ENCODE peak calls at places on chromosomes 5 and 9, in ten cellular contexts. One of them, this sample, is unnamed.
A peak's percentile ranks its signal among the peaks of the same experiment; 100 is the strongest.

GRCh38 chr5:179367491-179367890 is 22.2 kb upstream of the ADAMTS2 start:
- DNase-seq in Peyer's patch: peak; percentile 35
- DNase-seq in gastrocnemius medialis: no peak
- DNase-seq in PC-3: no peak
- DNase-seq in effector memory CD4-positive, alpha-beta T cell: no peak
- DNase-seq in cardiac muscle cell: no peak
- DNase-seq in Caco-2: no peak
- DNase-seq in spleen: peak; percentile 66
- DNase-seq in heart left ventricle: peak; percentile 29
- DNase-seq in naive thymus-derived CD4-positive, alpha-beta T cell: no peak
- DNase-seq in this sample: no peak

GRCh38 chr5:181173420-181174342 is 26.3 kb downstream of the OR2V2 start:
- DNase-seq in Caco-2: peak; percentile 72
- DNase-seq in heart left ventricle: no peak
- DNase-seq in gastrocnemius medialis: no peak
- DNase-seq in effector memory CD4-positive, alpha-beta T cell: no peak
- DNase-seq in cardiac muscle cell: peak; percentile 35
- DNase-seq in Peyer's patch: no peak
- DNase-seq in naive thymus-derived CD4-positive, alpha-beta T cell: peak; percentile 69
- DNase-seq in spleen: no peak
- DNase-seq in PC-3: peak; percentile 80
- DNase-seq in this sample: no peak

GRCh38 chr5:23977996-23978395 is 470.6 kb downstream of the PRDM9 start:
- DNase-seq in gastrocnemius medialis: no peak
- DNase-seq in naive thymus-derived CD4-positive, alpha-beta T cell: no peak
- DNase-seq in PC-3: peak; percentile 29
- DNase-seq in heart left ventricle: no peak
- DNase-seq in cardiac muscle cell: no peak
- DNase-seq in Peyer's patch: no peak
- DNase-seq in Caco-2: no peak
- DNase-seq in spleen: no peak
- DNase-seq in effector memory CD4-positive, alpha-beta T cell: no peak
- DNase-seq in this sample: peak; percentile 46

GRCh38 chr5:82584631-82585030 is 306.5 kb upstream of the RPS23 start:
- DNase-seq in gastrocnemius medialis: no peak
- DNase-seq in PC-3: no peak
- DNase-seq in naive thymus-derived CD4-positive, alpha-beta T cell: no peak
- DNase-seq in Caco-2: no peak
- DNase-seq in heart left ventricle: no peak
- DNase-seq in spleen: peak; percentile 46
- DNase-seq in Peyer's patch: no peak
- DNase-seq in cardiac muscle cell: no peak
- DNase-seq in effector memory CD4-positive, alpha-beta T cell: no peak
- DNase-seq in this sample: peak; percentile 87

GRCh38 chr5:5351288-5352089 is 71.0 kb upstream of the ICE1 start:
- DNase-seq in naive thymus-derived CD4-positive, alpha-beta T cell: no peak
- DNase-seq in Caco-2: no peak
- DNase-seq in gastrocnemius medialis: no peak
- DNase-seq in PC-3: peak; percentile 89
- DNase-seq in spleen: no peak
- DNase-seq in Peyer's patch: no peak
- DNase-seq in cardiac muscle cell: peak; percentile 47
- DNase-seq in heart left ventricle: no peak
- DNase-seq in effector memory CD4-positive, alpha-beta T cell: no peak
- DNase-seq in this sample: no peak

GRCh38 chr5:127492854-127493738 is 24.3 kb upstream of the PRRC1 start:
- DNase-seq in Caco-2: no peak
- DNase-seq in PC-3: peak; percentile 48
- DNase-seq in Peyer's patch: no peak
- DNase-seq in heart left ventricle: no peak
- DNase-seq in spleen: no peak
- DNase-seq in effector memory CD4-positive, alpha-beta T cell: no peak
- DNase-seq in cardiac muscle cell: peak; percentile 62
- DNase-seq in naive thymus-derived CD4-positive, alpha-beta T cell: peak; percentile 43
- DNase-seq in gastrocnemius medialis: no peak
- DNase-seq in this sample: no peak

GRCh38 chr5:150120062-150120441 is 33.7 kb upstream of the CSF1R start:
- DNase-seq in naive thymus-derived CD4-positive, alpha-beta T cell: no peak
- DNase-seq in heart left ventricle: no peak
- DNase-seq in cardiac muscle cell: no peak
- DNase-seq in Caco-2: peak; percentile 27
- DNase-seq in effector memory CD4-positive, alpha-beta T cell: no peak
- DNase-seq in PC-3: no peak
- DNase-seq in gastrocnemius medialis: no peak
- DNase-seq in Peyer's patch: peak; percentile 37
- DNase-seq in spleen: no peak
- DNase-seq in this sample: no peak

GRCh38 chr9:136634904-136635303 is 27.8 kb upstream of the EGFL7 start:
- DNase-seq in heart left ventricle: no peak
- DNase-seq in spleen: no peak
- DNase-seq in effector memory CD4-positive, alpha-beta T cell: no peak
- DNase-seq in Caco-2: no peak
- DNase-seq in cardiac muscle cell: no peak
- DNase-seq in PC-3: peak; percentile 65
- DNase-seq in gastrocnemius medialis: no peak
- DNase-seq in Peyer's patch: no peak
- DNase-seq in naive thymus-derived CD4-positive, alpha-beta T cell: no peak
- DNase-seq in this sample: no peak

GRCh38 chr5:76451046-76451701 is 48.1 kb downstream of the IQGAP2 start:
- DNase-seq in heart left ventricle: no peak
- DNase-seq in spleen: no peak
- DNase-seq in cardiac muscle cell: no peak
- DNase-seq in effector memory CD4-positive, alpha-beta T cell: no peak
- DNase-seq in Peyer's patch: no peak
- DNase-seq in PC-3: no peak
- DNase-seq in Caco-2: no peak
- DNase-seq in gastrocnemius medialis: no peak
- DNase-seq in naive thymus-derived CD4-positive, alpha-beta T cell: no peak
- DNase-seq in this sample: no peak

GRCh38 chr5:59169101-59169767 is 586.4 kb downstream of the RAB3C start:
- DNase-seq in heart left ventricle: no peak
- DNase-seq in PC-3: no peak
- DNase-seq in Caco-2: no peak
- DNase-seq in gastrocnemius medialis: no peak
- DNase-seq in naive thymus-derived CD4-positive, alpha-beta T cell: no peak
- DNase-seq in effector memory CD4-positive, alpha-beta T cell: no peak
- DNase-seq in Peyer's patch: no peak
- DNase-seq in spleen: no peak
- DNase-seq in cardiac muscle cell: no peak
- DNase-seq in this sample: no peak

GRCh38 chr9:13719981-13720380 is 440.5 kb upstream of the MPDZ start:
- DNase-seq in cardiac muscle cell: peak; percentile 85
- DNase-seq in spleen: no peak
- DNase-seq in Peyer's patch: no peak
- DNase-seq in Caco-2: no peak
- DNase-seq in naive thymus-derived CD4-positive, alpha-beta T cell: no peak
- DNase-seq in PC-3: peak; percentile 48
- DNase-seq in heart left ventricle: no peak
- DNase-seq in gastrocnemius medialis: no peak
- DNase-seq in effector memory CD4-positive, alpha-beta T cell: no peak
- DNase-seq in this sample: no peak

DNA sequence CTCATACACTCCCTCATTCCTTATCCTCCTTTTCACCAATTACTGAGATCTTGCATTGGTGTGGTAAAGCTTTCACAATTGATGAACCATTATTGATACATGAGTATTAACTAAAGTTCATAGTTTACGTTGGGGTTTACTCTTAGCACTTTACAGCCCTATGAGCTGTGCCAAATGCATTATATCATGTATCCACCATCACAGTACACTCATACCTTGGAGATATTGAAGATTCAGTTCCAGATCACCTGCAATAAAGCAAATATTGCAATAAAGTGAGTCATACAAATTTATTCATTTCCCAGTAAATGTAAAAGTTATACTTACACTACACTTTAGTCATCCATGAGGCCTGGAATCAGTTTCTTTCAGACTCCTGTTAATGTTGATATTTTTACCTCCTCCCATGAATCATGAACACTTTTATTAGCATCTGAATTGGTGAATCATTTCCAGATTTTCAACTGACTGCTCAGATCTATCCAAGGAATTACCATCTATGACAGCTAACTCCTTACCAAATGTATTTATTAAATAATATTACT is 546.6 kb upstream of the PTPRD start:
- DNase-seq in Caco-2: no peak
- DNase-seq in PC-3: peak; percentile 68
- DNase-seq in spleen: no peak
- DNase-seq in naive thymus-derived CD4-positive, alpha-beta T cell: no peak
- DNase-seq in effector memory CD4-positive, alpha-beta T cell: no peak
- DNase-seq in heart left ventricle: no peak
- DNase-seq in Peyer's patch: no peak
- DNase-seq in gastrocnemius medialis: no peak
- DNase-seq in cardiac muscle cell: no peak
- DNase-seq in this sample: no peak
- H3K9me3 ChIP-seq in Caco-2: no peaks in the 10 kb centered on the region
- H3K9me3 ChIP-seq in PC-3: peaks cover 17% of the 10 kb centered on the region
- H3K9me3 ChIP-seq in spleen: peaks cover 29% of the 10 kb centered on the region
- H3K9me3 ChIP-seq in naive thymus-derived CD4-positive, alpha-beta T cell: peaks cover 6% of the 10 kb centered on the region
- H3K9me3 ChIP-seq in effector memory CD4-positive, alpha-beta T cell: no peaks in the 10 kb centered on the region
- H3K9me3 ChIP-seq in heart left ventricle: peaks cover 10% of the 10 kb centered on the region
- H3K9me3 ChIP-seq in Peyer's patch: peaks cover 5% of the 10 kb centered on the region
- H3K9me3 ChIP-seq in gastrocnemius medialis: no peaks in the 10 kb centered on the region
- H3K9me3 ChIP-seq in cardiac muscle cell: no peaks in the 10 kb centered on the region
- H3K9me3 ChIP-seq in this sample: no peaks in the 10 kb centered on the region

GRCh38 chr5:140400730-140401361 is 787 bp upstream of the ANKHD1 start:
- DNase-seq in effector memory CD4-positive, alpha-beta T cell: peak; percentile 83
- DNase-seq in gastrocnemius medialis: peak; percentile 93
- DNase-seq in spleen: peak; percentile 95
- DNase-seq in cardiac muscle cell: peak; percentile 98
- DNase-seq in naive thymus-derived CD4-positive, alpha-beta T cell: no peak
- DNase-seq in PC-3: peak; percentile 97
- DNase-seq in Peyer's patch: peak; percentile 91
- DNase-seq in Caco-2: peak; percentile 99
- DNase-seq in heart left ventricle: peak; percentile 91
- DNase-seq in this sample: peak; percentile 91
- H3K4me1 ChIP-seq in effector memory CD4-positive, alpha-beta T cell: peaks cover 26% of the 10 kb centered on the region
- H3K4me1 ChIP-seq in gastrocnemius medialis: peaks cover 30% of the 10 kb centered on the region
- H3K4me1 ChIP-seq in spleen: peaks cover 46% of the 10 kb centered on the region
- H3K4me1 ChIP-seq in cardiac muscle cell: no peaks in the 10 kb centered on the region
- H3K4me1 ChIP-seq in naive thymus-derived CD4-positive, alpha-beta T cell: peaks cover 26% of the 10 kb centered on the region
- H3K4me1 ChIP-seq in PC-3: peaks cover 30% of the 10 kb centered on the region
- H3K4me1 ChIP-seq in Peyer's patch: peaks cover 36% of the 10 kb centered on the region
- H3K4me1 ChIP-seq in Caco-2: no peaks in the 10 kb centered on the region
- H3K4me1 ChIP-seq in heart left ventricle: peaks cover 34% of the 10 kb centered on the region
- H3K4me1 ChIP-seq in this sample: no peaks in the 10 kb centered on the region

DNA sequence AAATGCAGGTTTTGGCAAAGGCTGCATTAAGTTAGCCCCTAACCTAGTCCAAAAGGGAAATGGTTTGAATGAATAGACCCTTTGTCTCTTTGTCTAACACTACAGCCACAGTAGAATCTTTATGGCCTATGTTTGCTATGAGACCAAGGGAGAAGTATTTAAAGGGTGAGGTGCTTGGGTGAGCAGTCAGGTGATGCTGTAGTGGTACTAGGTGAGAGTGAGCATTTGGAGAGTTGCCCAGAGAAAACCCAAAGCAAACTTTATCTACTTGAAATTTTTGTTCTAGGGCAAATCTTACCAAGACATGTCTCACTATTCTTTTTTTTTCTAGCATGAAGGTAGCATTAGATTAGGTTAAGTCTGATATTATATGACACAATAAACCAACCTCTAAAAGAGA is 1961.4 kb upstream of the WWC1 start:
- DNase-seq in naive thymus-derived CD4-positive, alpha-beta T cell: no peak
- DNase-seq in Peyer's patch: no peak
- DNase-seq in Caco-2: no peak
- DNase-seq in effector memory CD4-positive, alpha-beta T cell: no peak
- DNase-seq in gastrocnemius medialis: no peak
- DNase-seq in heart left ventricle: no peak
- DNase-seq in spleen: no peak
- DNase-seq in cardiac muscle cell: no peak
- DNase-seq in PC-3: no peak
- DNase-seq in this sample: no peak
- H3K9me3 ChIP-seq in naive thymus-derived CD4-positive, alpha-beta T cell: peaks cover 4% of the 10 kb centered on the region
- H3K9me3 ChIP-seq in Peyer's patch: no peaks in the 10 kb centered on the region
- H3K9me3 ChIP-seq in Caco-2: no peaks in the 10 kb centered on the region
- H3K9me3 ChIP-seq in effector memory CD4-positive, alpha-beta T cell: no peaks in the 10 kb centered on the region
- H3K9me3 ChIP-seq in gastrocnemius medialis: no peaks in the 10 kb centered on the region
- H3K9me3 ChIP-seq in heart left ventricle: no peaks in the 10 kb centered on the region
- H3K9me3 ChIP-seq in spleen: no peaks in the 10 kb centered on the region
- H3K9me3 ChIP-seq in cardiac muscle cell: no peaks in the 10 kb centered on the region
- H3K9me3 ChIP-seq in PC-3: peaks cover 8% of the 10 kb centered on the region
- H3K9me3 ChIP-seq in this sample: no peaks in the 10 kb centered on the region

DNA sequence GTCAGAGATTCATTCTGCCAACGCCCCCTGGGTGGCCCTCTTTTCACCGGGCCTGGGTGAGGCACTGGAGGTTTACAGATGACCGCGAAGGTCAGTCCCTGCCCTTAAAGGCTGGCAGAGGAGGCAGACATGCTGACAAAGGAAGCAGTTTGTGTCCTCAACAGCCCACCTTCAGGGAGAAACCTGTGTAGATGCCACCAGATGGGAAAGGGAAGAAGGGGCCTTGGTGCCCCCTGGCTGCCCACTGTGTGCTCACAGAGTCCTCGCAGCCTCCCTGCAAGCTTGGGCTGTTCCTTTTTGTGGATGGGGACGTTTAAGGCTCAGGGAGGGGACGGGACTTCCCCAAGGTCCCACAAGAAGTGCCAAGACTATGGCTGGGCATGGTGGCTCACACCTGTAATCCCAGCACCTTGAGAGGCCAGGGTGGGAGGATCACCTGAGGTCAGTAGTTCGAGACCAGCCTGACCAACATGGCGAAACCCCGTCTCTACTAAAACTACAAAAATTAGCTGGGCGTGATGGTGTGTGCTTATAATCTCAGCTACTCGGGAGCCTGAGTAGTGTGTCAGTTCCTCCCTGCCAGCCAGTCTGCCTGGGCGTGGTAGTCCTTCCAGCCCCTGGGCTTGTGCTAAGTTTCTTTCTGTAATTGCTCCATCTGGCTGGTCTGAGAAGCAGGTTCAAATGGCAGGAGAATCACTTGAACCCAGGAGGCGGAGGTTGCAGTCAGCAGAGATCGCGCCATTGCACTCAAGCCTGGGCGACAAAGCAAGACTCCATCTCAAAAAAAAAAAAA is 36.2 kb downstream of the NEK6 start:
- DNase-seq in effector memory CD4-positive, alpha-beta T cell: no peak
- DNase-seq in cardiac muscle cell: no peak
- DNase-seq in PC-3: peak; percentile 20
- DNase-seq in gastrocnemius medialis: no peak
- DNase-seq in Peyer's patch: no peak
- DNase-seq in Caco-2: no peak
- DNase-seq in heart left ventricle: no peak
- DNase-seq in naive thymus-derived CD4-positive, alpha-beta T cell: no peak
- DNase-seq in spleen: no peak
- DNase-seq in this sample: no peak
- H3K4me1 ChIP-seq in effector memory CD4-positive, alpha-beta T cell: peaks cover 5% of the 10 kb centered on the region
- H3K4me1 ChIP-seq in cardiac muscle cell: peaks cover 27% of the 10 kb centered on the region
- H3K4me1 ChIP-seq in PC-3: peaks cover 41% of the 10 kb centered on the region
- H3K4me1 ChIP-seq in gastrocnemius medialis: peaks cover 40% of the 10 kb centered on the region
- H3K4me1 ChIP-seq in Peyer's patch: peaks cover 67% of the 10 kb centered on the region
- H3K4me1 ChIP-seq in Caco-2: peaks cover 15% of the 10 kb centered on the region
- H3K4me1 ChIP-seq in heart left ventricle: peaks cover 95% of the 10 kb centered on the region
- H3K4me1 ChIP-seq in naive thymus-derived CD4-positive, alpha-beta T cell: no peaks in the 10 kb centered on the region
- H3K4me1 ChIP-seq in spleen: peaks cover 97% of the 10 kb centered on the region
- H3K4me1 ChIP-seq in this sample: peaks cover 64% of the 10 kb centered on the region

This sample was measured in right lobe of liver.